ENCODE peak calls at places on chromosomes 7 and 10, in four cellular contexts. S, C, R and H are unnamed samples.
A peak's percentile ranks its signal among the peaks of the same experiment; 100 is the strongest.

GRCh38 chr10:5813091-5813340 is 218 bp downstream of the GDI2 start:
- DNase-seq in C (no peak), R (no peak), S (no peak), H (no peak)

GRCh38 chr7:77685219-77685618 is 11.0 kb upstream of the RSBN1L start:
- DNase-seq in S (no peak), C (no peak), R (peak; percentile 6), H (no peak)

GRCh38 chr10:110103921-110104461 is 96.2 kb downstream of the ADD3 start:
- DNase-seq in S (no peak), R (no peak), C (no peak), H (no peak)

GRCh38 chr10:4130685-4131084 is 345.7 kb upstream of the KLF6 start:
- DNase-seq in R (no peak), S (no peak), C (no peak), H (no peak)

GRCh38 chr10:48478980-48479811 is 125.7 kb downstream of the ARHGAP22 start:
- DNase-seq in S (no peak), C (no peak), R (no peak), H (no peak)

GRCh38 chr7:107130487-107131220 is 38.1 kb upstream of the HBP1 start:
- DNase-seq in C (no peak), R (peak; percentile 30), S (no peak), H (no peak)

GRCh38 chr7:12127490-12127889 is 83.6 kb upstream of the TMEM106B start:
- DNase-seq in S (no peak), R (peak; percentile 69), C (no peak), H (no peak)

GRCh38 chr7:111098011-111098925 is 7.3 kb downstream of the LRRN3 start:
- DNase-seq in R (no peak), S (no peak), C (no peak), H (no peak)

GRCh38 chr10:61902448-61903183 is 1.1 kb downstream of the ARID5B start:
- DNase-seq in R (peak; percentile 63), S (no peak), C (peak; percentile 47), H (no peak)

GRCh38 chr10:132023092-132023811 is 41.5 kb upstream of the BNIP3 start:
- DNase-seq in C (peak; percentile 88), S (peak; percentile 13), R (peak; percentile 26), H (peak; percentile 6)

GRCh38 chr10:4307784-4308364 is 518.1 kb upstream of the AKR1E2 start:
- DNase-seq in S (no peak), C (no peak), R (no peak), H (no peak)

GRCh38 chr7:13032524-13032923 is 345.1 kb downstream of the ARL4A start:
- DNase-seq in S (no peak), R (no peak), C (no peak), H (no peak)

GRCh38 chr10:95247200-95247880 is 43.5 kb downstream of the PDLIM1 start:
- DNase-seq in C (no peak), S (no peak), R (peak; percentile 92), H (no peak)

DNA sequence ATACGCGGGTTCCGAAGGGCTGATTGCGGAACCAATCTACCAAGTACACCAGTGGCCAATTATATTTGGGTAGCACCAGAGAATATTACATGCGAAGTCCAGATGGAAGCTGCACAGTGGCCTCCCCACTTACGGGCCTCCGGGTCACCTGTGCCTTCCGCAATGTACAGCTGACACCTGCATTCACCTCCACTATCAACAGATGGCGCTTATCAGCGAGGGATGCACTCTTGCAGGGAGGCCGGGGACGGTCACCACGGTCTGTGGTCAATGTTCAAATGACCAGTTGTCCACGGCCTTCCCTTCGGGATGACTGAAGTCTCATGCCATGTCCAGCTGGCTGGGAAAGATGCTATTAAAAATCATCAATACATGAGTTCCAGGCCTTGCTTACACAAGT is 47.6 kb downstream of the SLIT1 start:
- DNase-seq in S (no peak), R (no peak), C (no peak), H (no peak)
- TF ChIP-seq CTCF in S (no peak), R (no peak), C (no peak), H (no peak)

GRCh38 chr7:6011541-6011940 is 2.5 kb downstream of the AIMP2 start:
- DNase-seq in S (no peak), R (no peak), C (no peak), H (no peak)

GRCh38 chr7:6012355-6013104 is 3.5 kb downstream of the AIMP2 start:
- DNase-seq in C (no peak), R (no peak), S (no peak), H (no peak)

DNA sequence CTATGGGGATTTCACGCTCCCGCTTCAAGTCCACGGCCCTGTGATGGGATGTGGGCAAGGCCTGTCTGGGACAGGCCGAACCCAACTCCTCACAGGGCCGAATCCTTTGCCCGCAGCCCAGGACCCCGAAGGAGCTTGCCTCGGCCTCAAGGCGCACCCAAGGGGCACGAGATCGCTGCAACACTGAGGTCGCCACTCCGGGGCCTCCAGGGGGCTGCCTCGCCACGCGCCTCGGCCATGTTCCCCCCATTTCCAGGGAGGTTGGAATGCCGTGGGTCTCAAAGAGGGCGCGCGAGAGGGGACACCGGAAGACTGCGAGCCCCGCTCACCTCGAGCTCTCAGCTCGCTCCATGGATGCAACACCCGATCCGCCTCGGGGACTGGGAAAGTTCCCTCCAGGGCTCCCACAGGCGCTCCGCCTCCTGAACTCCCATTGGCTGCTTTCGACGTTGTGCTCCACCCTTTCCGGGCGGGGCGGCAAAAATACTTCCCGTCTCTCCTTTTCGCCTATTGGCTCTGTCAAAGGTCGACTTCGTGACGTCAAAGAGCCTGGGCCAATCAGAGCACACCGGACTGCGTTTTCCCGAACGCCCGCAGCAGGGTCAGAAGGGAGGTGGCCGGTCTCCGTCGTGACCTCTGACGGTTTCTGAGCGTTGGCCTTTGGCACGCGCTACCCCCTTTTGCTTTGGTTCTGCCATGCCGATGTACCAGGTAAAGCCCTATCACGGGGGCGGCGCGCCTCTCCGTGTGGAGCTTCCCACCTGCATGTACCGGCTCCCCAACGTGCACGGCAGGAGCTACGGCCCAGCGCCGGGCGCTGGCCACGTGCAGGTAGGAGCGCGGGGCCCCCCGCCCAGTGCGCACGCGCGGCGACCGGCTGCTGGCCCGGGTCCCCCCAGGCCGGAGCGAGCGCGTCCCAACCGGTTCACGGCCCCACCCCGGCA is at the start of the genes AIMP2 and PMS2:
- DNase-seq in C (peak; percentile 98), S (peak; percentile 98), R (peak; percentile 95), H (peak; percentile 92)
- TF ChIP-seq CTCF in C (no peak), S (no peak), R (no peak), H (peak; percentile 26)

GRCh38 chr10:70109064-70109729 is 23.4 kb downstream of the AIFM2 start:
- DNase-seq in S (no peak), R (no peak), C (no peak), H (no peak)

GRCh38 chr10:70101668-70102067 is 31.0 kb downstream of the AIFM2 start:
- DNase-seq in R (no peak), S (no peak), C (no peak), H (no peak)

GRCh38 chr10:70111496-70111895 is 21.1 kb downstream of the AIFM2 start:
- DNase-seq in C (no peak), S (no peak), R (no peak), H (no peak)

DNA sequence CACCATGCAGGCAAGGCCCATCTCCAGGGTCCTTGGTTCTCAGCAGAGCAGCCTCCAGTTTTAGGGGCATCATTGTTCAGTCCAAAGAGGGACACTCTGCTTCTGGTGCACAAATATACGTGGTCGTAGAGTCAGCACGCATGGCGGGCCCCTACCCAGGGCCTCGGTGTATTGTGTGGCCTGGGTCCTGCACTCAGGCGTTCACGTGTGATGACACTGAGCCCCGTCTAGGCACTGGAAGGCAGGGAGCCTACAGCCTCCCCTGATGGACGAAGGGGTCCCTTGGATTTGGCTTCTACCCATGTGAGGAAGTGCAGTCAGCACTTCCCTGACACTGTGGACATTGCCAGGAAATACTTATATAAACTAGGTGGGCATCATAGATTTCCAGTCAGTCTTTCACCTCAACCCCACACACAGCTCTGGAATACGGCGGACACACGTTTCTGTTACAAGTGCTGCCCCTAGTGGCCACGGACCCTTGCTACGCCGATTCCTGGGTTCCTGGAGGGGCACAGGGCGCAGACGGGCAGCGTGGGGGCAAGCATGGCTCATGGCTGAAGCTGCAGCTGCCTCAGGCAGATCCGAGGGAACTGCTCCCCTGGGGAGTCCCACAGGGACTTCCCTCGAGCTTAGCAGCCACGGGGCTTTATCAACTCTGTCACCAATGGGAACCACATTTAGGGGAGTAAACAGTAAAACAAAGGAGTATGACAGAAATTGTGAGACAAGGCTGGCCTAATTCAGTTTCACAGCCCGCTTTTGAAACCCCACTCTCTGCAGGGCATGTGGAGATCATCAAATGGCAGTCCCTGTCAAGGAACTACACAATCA is 25.4 kb downstream of the AIFM2 start:
- DNase-seq in C (no peak), S (no peak), R (no peak), H (no peak)
- TF ChIP-seq CTCF in C (peak; percentile 33), S (peak; percentile 24), R (peak; percentile 37), H (peak; percentile 45)

GRCh38 chr7:129144834-129145668 is 544 bp downstream of the TSPAN33 start:
- DNase-seq in S (no peak), C (no peak), R (no peak), H (no peak)
- TF ChIP-seq CTCF in S (no peak), C (no peak), R (no peak), H (peak; percentile 22)

DNA sequence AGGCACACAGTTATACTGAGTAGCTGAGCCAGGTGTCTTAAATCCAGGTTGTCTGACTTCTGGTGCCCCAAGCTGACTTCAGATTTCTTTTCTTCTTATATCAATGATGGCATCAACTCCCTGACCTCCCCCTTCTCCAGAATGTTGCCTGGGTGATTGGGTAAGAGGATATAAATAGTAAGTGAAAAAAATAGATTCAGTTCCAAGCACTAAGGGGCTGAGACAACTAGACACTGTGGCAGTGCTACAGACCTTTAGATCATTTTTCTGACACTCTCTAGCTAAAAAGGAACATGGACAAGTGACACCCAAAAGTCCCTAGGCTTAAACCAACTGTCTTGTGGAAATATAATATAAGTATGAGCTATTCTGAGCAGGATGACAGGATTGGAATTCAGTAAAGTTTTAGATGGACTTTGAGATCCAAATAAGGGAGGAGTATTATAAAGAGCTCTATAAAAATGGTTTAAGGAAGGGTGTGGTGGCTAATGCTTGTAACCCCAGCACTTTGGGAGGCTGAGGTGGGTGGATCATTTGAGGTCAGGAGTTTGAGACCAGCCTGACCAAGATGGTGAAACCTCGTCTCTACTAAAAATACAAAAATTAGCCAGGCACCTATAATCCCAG is 589.1 kb upstream of the GALNT17 start:
- DNase-seq in S (no peak), R (no peak), C (no peak), H (no peak)
- TF ChIP-seq CTCF in S (no peak), R (no peak), C (no peak), H (no peak)

GRCh38 chr7:98991141-98991540 is 112.8 kb downstream of the TRRAP start:
- DNase-seq in S (no peak), R (no peak), C (no peak), H (no peak)

GRCh38 chr7:98992076-98992475 is 113.7 kb downstream of the TRRAP start:
- DNase-seq in C (no peak), R (no peak), S (no peak), H (no peak)

GRCh38 chr7:98995111-98995510 is 116.8 kb downstream of the TRRAP start:
- DNase-seq in C (no peak), R (no peak), S (no peak), H (no peak)

GRCh38 chr7:98994046-98994944 is 116.0 kb downstream of the TRRAP start:
- DNase-seq in C (no peak), R (no peak), S (no peak), H (no peak)

GRCh38 chr7:98993024-98993897 is 114.9 kb downstream of the TRRAP start:
- DNase-seq in R (no peak), C (no peak), S (no peak), H (no peak)
- TF ChIP-seq CTCF in R (no peak), C (no peak), S (no peak), H (no peak)

DNA sequence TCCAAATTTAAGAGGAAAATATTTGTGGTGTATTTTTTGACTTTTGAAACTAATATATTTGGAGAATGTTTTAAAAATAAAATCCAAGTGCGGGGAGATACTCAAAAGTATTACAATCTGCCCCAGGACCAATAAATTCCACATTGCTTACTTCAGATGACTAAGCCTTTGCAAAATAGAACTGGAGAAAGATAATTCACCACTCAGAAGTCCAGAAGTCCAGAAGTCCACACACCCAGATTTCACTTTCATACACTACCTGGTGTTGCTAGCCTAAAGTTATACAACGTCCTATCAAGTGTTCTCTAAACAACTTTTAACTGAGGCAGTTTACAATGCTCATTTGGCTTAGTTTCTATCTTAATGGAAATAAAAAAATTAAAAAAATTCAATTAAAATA is 487.0 kb upstream of the SEMA3D start:
- DNase-seq in C (no peak), S (no peak), R (no peak), H (no peak)
- TF ChIP-seq CTCF in C (no peak), S (no peak), R (no peak), H (no peak)